ENCODE peak calls at places on chromosomes 1 and 21, in seven cellular contexts. T, J, S, Y, K, A and Z are unnamed samples.

GRCh38 chr21:21159253-21159899 is 161.2 kb downstream of the NCAM2 start:
- DNase-seq in J (no peak), A (no peak), T (no peak), K (no peak), S (no peak), Y (peak), Z (no peak)

GRCh38 chr1:66768935-66769334 is 16.7 kb downstream of the DYNLT5 start:
- DNase-seq in T (no peak), S (no peak), J (no peak), K (no peak), Y (no peak), A (no peak), Z (no peak)

GRCh38 chr1:7525664-7526063 is 245.4 kb upstream of the VAMP3 start:
- DNase-seq in J (no peak), K (no peak), A (no peak), T (no peak), S (no peak), Y (no peak), Z (no peak)

GRCh38 chr1:154534263-154534844 is 24.1 kb downstream of the UBE2Q1 start:
- DNase-seq in Y (peak), K (peak), J (no peak), T (peak), S (peak), A (no peak), Z (peak)

GRCh38 chr1:30761312-30762151 is 4.0 kb upstream of the LAPTM5 start:
- DNase-seq in S (no peak), J (no peak), A (peak), Y (no peak), K (peak), T (no peak), Z (no peak)

GRCh38 chr1:11052839-11053757 is 6.1 kb upstream of the MASP2 start:
- DNase-seq in Y (no peak), K (no peak), S (peak), J (no peak), A (no peak), T (no peak), Z (no peak)

GRCh38 chr1:119859647-119860046 is 36.7 kb downstream of the ADAM30 start:
- DNase-seq in T (peak), Y (peak), K (peak), J (no peak), S (no peak), A (no peak), Z (peak)

GRCh38 chr1:196459383-196459782 is 148.9 kb downstream of the KCNT2 start:
- DNase-seq in A (no peak), S (no peak), K (peak), T (no peak), Y (no peak), J (no peak), Z (no peak)

GRCh38 chr1:20151906-20152598 is 12.9 kb downstream of the PLA2G2F start:
- DNase-seq in Y (peak), K (peak), S (peak), T (peak), A (peak), J (peak), Z (peak)

GRCh38 chr1:79517425-79518219 is 511.1 kb upstream of the ADGRL4 start:
- DNase-seq in T (no peak), A (no peak), J (no peak), K (no peak), Y (no peak), S (no peak), Z (no peak)

GRCh38 chr21:44353200-44353970 is at the start of gene TRPM2:
- DNase-seq in A (no peak), Y (peak), K (no peak), J (no peak), S (no peak), T (no peak), Z (no peak)

GRCh38 chr21:29184047-29184446 is 53.6 kb downstream of the MAP3K7CL start:
- DNase-seq in A (no peak), S (no peak), Y (no peak), K (no peak), T (no peak), J (no peak), Z (no peak)

GRCh38 chr1:12075195-12076114 is 12.4 kb downstream of the TNFRSF8 start:
- DNase-seq in Y (peak), S (no peak), T (no peak), J (no peak), A (no peak), K (peak), Z (no peak)

GRCh38 chr1:12144236-12144635 is 22.6 kb upstream of the TNFRSF1B start:
- DNase-seq in S (no peak), Y (no peak), K (no peak), A (no peak), J (no peak), T (no peak), Z (no peak)

GRCh38 chr1:155241069-155241679 is 14.1 kb downstream of the ENTREP3 start:
- DNase-seq in T (peak), J (peak), A (peak), Y (peak), S (peak), K (peak), Z (peak)

GRCh38 chr1:32186077-32186476 is 6.6 kb downstream of the TXLNA start:
- DNase-seq in Y (no peak), A (no peak), J (no peak), S (no peak), T (no peak), K (no peak), Z (no peak)

GRCh38 chr1:44315521-44315920 is 39.5 kb downstream of the ERI3 start:
- DNase-seq in Y (no peak), T (no peak), S (no peak), K (no peak), A (no peak), J (no peak), Z (no peak)

GRCh38 chr1:4961935-4962645 is 307.7 kb downstream of the AJAP1 start:
- DNase-seq in K (no peak), T (no peak), A (no peak), S (no peak), Y (no peak), J (no peak), Z (no peak)

GRCh38 chr1:53107570-53108322 is 34.7 kb downstream of the SLC1A7 start:
- DNase-seq in K (peak), J (no peak), Y (peak), A (no peak), T (no peak), S (peak), Z (peak)

GRCh38 chr1:236860096-236860495 is 65.0 kb downstream of the MTR start:
- DNase-seq in Y (no peak), A (no peak), J (no peak), T (no peak), S (no peak), K (no peak), Z (no peak)

GRCh38 chr21:33402011-33402979 is 918 bp upstream of the IFNGR2 start:
- DNase-seq in A (peak), J (peak), T (no peak), Y (peak), S (peak), K (peak), Z (no peak)

GRCh38 chr1:228061411-228062084 is 21.0 kb upstream of the ARF1 start:
- DNase-seq in J (no peak), S (no peak), T (no peak), Y (no peak), K (no peak), A (no peak), Z (no peak)